ENCODE peak calls at places on chromosomes 3 and 15, in eight cellular contexts. One of them, this sample, is unnamed.

GRCh38 chr3:159634414-159634813 is 354.2 kb upstream of the IL12A start:
- DNase-seq in SK-N-SH: no peak
- DNase-seq in K562: no peak
- DNase-seq in HCT116: no peak
- DNase-seq in HL-60: no peak
- DNase-seq in GM12878: no peak
- DNase-seq in HepG2: no peak
- DNase-seq in Panc1: no peak
- DNase-seq in this sample: no peak

GRCh38 chr3:184380210-184380626 is 364 bp downstream of the CHRD start:
- DNase-seq in SK-N-SH: peak; percentile 91
- DNase-seq in K562: peak; percentile 79
- DNase-seq in HCT116: no peak
- DNase-seq in HL-60: no peak
- DNase-seq in GM12878: no peak
- DNase-seq in HepG2: peak; percentile 21
- DNase-seq in Panc1: no peak
- DNase-seq in this sample: peak; percentile 81

GRCh38 chr3:101519685-101520365 is 6.8 kb upstream of the SENP7 start:
- DNase-seq in SK-N-SH: no peak
- DNase-seq in K562: no peak
- DNase-seq in HCT116: no peak
- DNase-seq in HL-60: no peak
- DNase-seq in GM12878: no peak
- DNase-seq in HepG2: peak; percentile 56
- DNase-seq in Panc1: no peak
- DNase-seq in this sample: no peak

GRCh38 chr15:81046290-81046689 is 45.6 kb downstream of the TLNRD1 start:
- DNase-seq in SK-N-SH: no peak
- DNase-seq in K562: no peak
- DNase-seq in HCT116: no peak
- DNase-seq in HL-60: no peak
- DNase-seq in GM12878: no peak
- DNase-seq in HepG2: no peak
- DNase-seq in Panc1: no peak
- DNase-seq in this sample: no peak

GRCh38 chr3:143360244-143360643 is 240.7 kb downstream of the CHST2 start:
- DNase-seq in SK-N-SH: no peak
- DNase-seq in K562: no peak
- DNase-seq in HCT116: no peak
- DNase-seq in HL-60: no peak
- DNase-seq in GM12878: no peak
- DNase-seq in HepG2: no peak
- DNase-seq in Panc1: no peak
- DNase-seq in this sample: no peak

GRCh38 chr3:36911990-36912804 is 32.7 kb downstream of the TRANK1 start:
- DNase-seq in SK-N-SH: no peak
- DNase-seq in K562: peak; percentile 57
- DNase-seq in HCT116: no peak
- DNase-seq in HL-60: peak; percentile 86
- DNase-seq in GM12878: peak; percentile 97
- DNase-seq in HepG2: peak; percentile 10
- DNase-seq in Panc1: no peak
- DNase-seq in this sample: no peak

GRCh38 chr15:81273855-81274254 is 50.1 kb downstream of the STARD5 start:
- DNase-seq in SK-N-SH: no peak
- DNase-seq in K562: no peak
- DNase-seq in HCT116: no peak
- DNase-seq in HL-60: no peak
- DNase-seq in GM12878: no peak
- DNase-seq in HepG2: no peak
- DNase-seq in Panc1: no peak
- DNase-seq in this sample: no peak

GRCh38 chr3:153111056-153111455 is 51.0 kb upstream of the RAP2B start:
- DNase-seq in SK-N-SH: no peak
- DNase-seq in K562: no peak
- DNase-seq in HCT116: no peak
- DNase-seq in HL-60: no peak
- DNase-seq in GM12878: no peak
- DNase-seq in HepG2: no peak
- DNase-seq in Panc1: no peak
- DNase-seq in this sample: no peak

GRCh38 chr3:24793896-24794295 is 299.2 kb upstream of the THRB start:
- DNase-seq in SK-N-SH: no peak
- DNase-seq in K562: no peak
- DNase-seq in HCT116: no peak
- DNase-seq in HL-60: no peak
- DNase-seq in GM12878: no peak
- DNase-seq in HepG2: no peak
- DNase-seq in Panc1: no peak
- DNase-seq in this sample: no peak

GRCh38 chr15:74037171-74038117 is 42.9 kb downstream of the PML start:
- DNase-seq in SK-N-SH: no peak
- DNase-seq in K562: no peak
- DNase-seq in HCT116: no peak
- DNase-seq in HL-60: no peak
- DNase-seq in GM12878: no peak
- DNase-seq in HepG2: no peak
- DNase-seq in Panc1: no peak
- DNase-seq in this sample: no peak

GRCh38 chr15:43071451-43071850 is 34.4 kb downstream of the UBR1 start:
- DNase-seq in SK-N-SH: no peak
- DNase-seq in K562: no peak
- DNase-seq in HCT116: no peak
- DNase-seq in HL-60: no peak
- DNase-seq in GM12878: no peak
- DNase-seq in HepG2: no peak
- DNase-seq in Panc1: no peak
- DNase-seq in this sample: no peak

GRCh38 chr3:118228151-118228550 is 806.5 kb downstream of the IGSF11 start:
- DNase-seq in SK-N-SH: no peak
- DNase-seq in K562: no peak
- DNase-seq in HCT116: no peak
- DNase-seq in HL-60: no peak
- DNase-seq in GM12878: no peak
- DNase-seq in HepG2: no peak
- DNase-seq in Panc1: no peak
- DNase-seq in this sample: no peak

GRCh38 chr3:7871161-7871560 is 630.5 kb upstream of the LMCD1 start:
- DNase-seq in SK-N-SH: no peak
- DNase-seq in K562: no peak
- DNase-seq in HCT116: no peak
- DNase-seq in HL-60: no peak
- DNase-seq in GM12878: no peak
- DNase-seq in HepG2: no peak
- DNase-seq in Panc1: no peak
- DNase-seq in this sample: no peak

GRCh38 chr3:63387568-63387967 is 109.5 kb downstream of the SYNPR start:
- DNase-seq in SK-N-SH: no peak
- DNase-seq in K562: no peak
- DNase-seq in HCT116: no peak
- DNase-seq in HL-60: no peak
- DNase-seq in GM12878: no peak
- DNase-seq in HepG2: no peak
- DNase-seq in Panc1: no peak
- DNase-seq in this sample: no peak

GRCh38 chr3:80643421-80643820 is 875.6 kb upstream of the ROBO1 start:
- DNase-seq in SK-N-SH: no peak
- DNase-seq in K562: no peak
- DNase-seq in HCT116: no peak
- DNase-seq in HL-60: no peak
- DNase-seq in GM12878: no peak
- DNase-seq in HepG2: no peak
- DNase-seq in Panc1: no peak
- DNase-seq in this sample: no peak

GRCh38 chr3:10957976-10958749 is 34.4 kb upstream of the SLC6A1 start:
- DNase-seq in SK-N-SH: no peak
- DNase-seq in K562: no peak
- DNase-seq in HCT116: no peak
- DNase-seq in HL-60: peak; percentile 5
- DNase-seq in GM12878: no peak
- DNase-seq in HepG2: no peak
- DNase-seq in Panc1: no peak
- DNase-seq in this sample: no peak

DNA sequence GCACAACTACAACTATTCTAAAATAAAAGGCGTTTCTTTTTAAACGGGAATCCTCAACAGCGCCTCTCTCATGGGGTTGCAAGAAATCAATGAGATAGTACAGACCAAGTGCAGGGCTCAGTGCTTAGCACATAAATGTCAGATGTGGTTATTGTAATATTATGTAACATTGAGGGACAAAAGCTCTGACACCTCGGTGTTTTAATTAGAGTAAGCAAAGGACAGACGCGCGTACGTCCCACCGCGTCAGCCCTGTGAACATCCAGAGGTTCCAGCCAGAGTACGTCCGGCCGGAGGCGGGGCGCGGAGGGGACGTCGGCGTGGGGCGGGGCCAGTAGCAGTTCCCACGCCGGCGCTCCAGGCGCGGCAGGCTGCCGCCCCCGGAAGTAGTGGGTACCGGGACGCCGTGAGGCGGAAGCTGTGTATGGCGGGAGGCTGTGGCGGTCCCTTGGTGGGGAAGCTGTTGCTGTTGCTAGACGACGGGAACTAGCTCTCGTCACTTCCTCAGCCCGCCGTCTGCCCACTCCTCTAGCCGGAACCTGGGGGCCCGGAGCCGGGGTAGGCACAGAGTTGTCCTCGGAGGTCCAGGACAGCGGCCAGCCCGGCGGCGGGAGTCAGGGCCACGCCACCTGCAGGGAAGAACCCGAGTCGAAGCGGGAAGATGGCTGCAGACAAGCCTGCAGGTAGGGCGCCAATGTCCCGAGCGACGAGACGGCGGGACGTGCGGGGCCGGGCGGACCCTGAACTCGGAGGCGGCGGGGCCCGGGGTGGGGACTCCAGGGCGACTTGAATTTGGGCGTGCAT is at the start of gene CNOT10:
- DNase-seq in SK-N-SH: peak; percentile 96
- DNase-seq in K562: peak; percentile 96
- DNase-seq in HCT116: peak; percentile 84
- DNase-seq in HL-60: peak; percentile 97
- DNase-seq in GM12878: peak; percentile 81
- DNase-seq in HepG2: peak; percentile 93
- DNase-seq in Panc1: peak; percentile 66
- DNase-seq in this sample: peak; percentile 97
- TF ChIP-seq POLR2AphosphoS5 in SK-N-SH: peak; percentile 84
- TF ChIP-seq POLR2AphosphoS5 in K562: peak; percentile 85
- TF ChIP-seq POLR2AphosphoS5 in HCT116: peak; percentile 75
- TF ChIP-seq POLR2AphosphoS5 in HL-60: peak; percentile 48
- TF ChIP-seq POLR2AphosphoS5 in GM12878: peak; percentile 71
- TF ChIP-seq POLR2AphosphoS5 in HepG2: peak; percentile 68
- TF ChIP-seq POLR2AphosphoS5 in Panc1: peak; percentile 68
- TF ChIP-seq POLR2AphosphoS5 in this sample: peak; percentile 75

GRCh38 chr3:55296781-55297180 is 190.3 kb downstream of the WNT5A start:
- DNase-seq in SK-N-SH: no peak
- DNase-seq in K562: no peak
- DNase-seq in HCT116: no peak
- DNase-seq in HL-60: no peak
- DNase-seq in GM12878: no peak
- DNase-seq in HepG2: no peak
- DNase-seq in Panc1: no peak
- DNase-seq in this sample: no peak
- TF ChIP-seq REST in SK-N-SH: no peak
- TF ChIP-seq REST in K562: no peak
- TF ChIP-seq REST in HCT116: no peak
- TF ChIP-seq REST in HL-60: no peak
- TF ChIP-seq REST in GM12878: no peak
- TF ChIP-seq REST in HepG2: no peak
- TF ChIP-seq REST in Panc1: no peak
- TF ChIP-seq REST in this sample: no peak

GRCh38 chr15:66842710-66843441 is 140.8 kb downstream of the SMAD6 start:
- DNase-seq in SK-N-SH: peak; percentile 83
- DNase-seq in K562: peak; percentile 57
- DNase-seq in HCT116: no peak
- DNase-seq in HL-60: peak; percentile 50
- DNase-seq in GM12878: no peak
- DNase-seq in HepG2: peak; percentile 37
- DNase-seq in Panc1: no peak
- DNase-seq in this sample: peak; percentile 47
- TF ChIP-seq POLR2AphosphoS5 in SK-N-SH: no peak
- TF ChIP-seq POLR2AphosphoS5 in K562: no peak
- TF ChIP-seq POLR2AphosphoS5 in HCT116: no peak
- TF ChIP-seq POLR2AphosphoS5 in HL-60: no peak
- TF ChIP-seq POLR2AphosphoS5 in GM12878: no peak
- TF ChIP-seq POLR2AphosphoS5 in HepG2: no peak
- TF ChIP-seq POLR2AphosphoS5 in Panc1: no peak
- TF ChIP-seq POLR2AphosphoS5 in this sample: no peak

GRCh38 chr15:94234300-94234699 is 2.9 kb downstream of the MCTP2 start:
- DNase-seq in SK-N-SH: no peak
- DNase-seq in K562: no peak
- DNase-seq in HCT116: no peak
- DNase-seq in HL-60: peak; percentile 26
- DNase-seq in GM12878: no peak
- DNase-seq in HepG2: no peak
- DNase-seq in Panc1: no peak
- DNase-seq in this sample: no peak
- TF ChIP-seq REST in SK-N-SH: no peak
- TF ChIP-seq REST in K562: no peak
- TF ChIP-seq REST in HCT116: no peak
- TF ChIP-seq REST in HL-60: no peak
- TF ChIP-seq REST in GM12878: no peak
- TF ChIP-seq REST in HepG2: no peak
- TF ChIP-seq REST in Panc1: no peak
- TF ChIP-seq REST in this sample: no peak

This sample was measured in GM23338.